ENCODE peak calls at places on chromosomes 3 and 15, in four cellular contexts. F is testis, I is breast epithelium, D is A549. S is an unnamed sample. For H3K4me1, the result is how much of the 10 kb centered on the place peaks cover.

GRCh38 chr3:9448643-9449042 is 51.2 kb downstream of the SETD5 start:
- DNase-seq in D (no peak), F (no peak), I (no peak), S (no peak)

GRCh38 chr15:72599855-72600464 is 54.5 kb upstream of the GOLGA6B start:
- DNase-seq in I (no peak), F (peak), D (peak), S (no peak)

GRCh38 chr3:89107461-89108035 is at the start of gene EPHA3:
- DNase-seq in I (no peak), F (peak), D (peak), S (peak)

GRCh38 chr3:64863811-64864210 is 176.0 kb upstream of the ADAMTS9 start:
- DNase-seq in D (no peak), I (no peak), F (no peak), S (no peak)

GRCh38 chr3:184361532-184361931 is at the start of the genes CLCN2 and POLR2H:
- DNase-seq in F (peak), D (peak), I (no peak), S (peak)

GRCh38 chr15:71096676-71097075 is 18.6 kb upstream of the THSD4 start:
- DNase-seq in F (no peak), I (no peak), D (no peak), S (no peak)

GRCh38 chr15:35678774-35679173 is 132.8 kb upstream of the DPH6 start:
- DNase-seq in D (no peak), F (no peak), I (no peak), S (no peak)

GRCh38 chr15:51334011-51334426 is 4.4 kb downstream of the CYP19A1 start:
- DNase-seq in F (no peak), I (no peak), D (no peak), S (no peak)

GRCh38 chr3:171412054-171412453 is 48.2 kb downstream of the TNIK start:
- DNase-seq in I (no peak), D (no peak), F (no peak), S (no peak)

GRCh38 chr15:44231842-44232241 is 36.8 kb upstream of the FRMD5 start:
- DNase-seq in D (no peak), F (no peak), I (no peak), S (no peak)

GRCh38 chr15:67010898-67011619 is 54.3 kb upstream of the SMAD3 start:
- DNase-seq in I (no peak), D (no peak), F (no peak), S (no peak)

GRCh38 chr15:98729446-98730042 is 81.2 kb downstream of the IGF1R start:
- DNase-seq in I (no peak), F (peak), D (no peak), S (peak)

GRCh38 chr15:89333959-89334509 is 590 bp downstream of the POLG start:
- DNase-seq in D (no peak), F (no peak), I (no peak), S (peak)

GRCh38 chr3:16222547-16222946 is 42.2 kb downstream of the DPH3 start:
- DNase-seq in D (no peak), I (no peak), F (no peak), S (no peak)

GRCh38 chr15:74633781-74634180 is 18.1 kb downstream of the CLK3 start:
- DNase-seq in F (no peak), D (no peak), I (no peak), S (no peak)

GRCh38 chr3:111809196-111809595 is 49.9 kb upstream of the PHLDB2 start:
- DNase-seq in F (no peak), D (peak), I (no peak), S (no peak)

GRCh38 chr15:63461230-63461629 is 43.2 kb upstream of the USP3 start:
- DNase-seq in D (no peak), I (no peak), F (no peak), S (no peak)

GRCh38 chr3:152779649-152780048 is 55.3 kb upstream of the P2RY1 start:
- DNase-seq in I (no peak), D (no peak), F (no peak), S (no peak)

GRCh38 chr3:39383190-39383912 is at the start of gene SLC25A38:
- DNase-seq in I (peak), F (peak), D (peak), S (peak)

GRCh38 chr15:88276821-88277220 is 20.3 kb upstream of the NTRK3 start:
- DNase-seq in D (no peak), F (no peak), I (no peak), S (no peak)

GRCh38 chr3:22980346-22980745 is 222.8 kb upstream of the UBE2E2 start:
- DNase-seq in I (no peak), D (no peak), F (no peak), S (no peak)

GRCh38 chr3:169460035-169460434 is 203.5 kb downstream of the MECOM start:
- DNase-seq in D (no peak), F (no peak), I (no peak), S (no peak)

GRCh38 chr3:64693031-64693430 is 5.2 kb upstream of the ADAMTS9 start:
- DNase-seq in F (no peak), I (no peak), D (no peak), S (no peak)

GRCh38 chr15:98651581-98652220 is 3.4 kb downstream of the IGF1R start:
- DNase-seq in F (peak), I (no peak), D (peak), S (no peak)

GRCh38 chr3:160444411-160444810 is 5.2 kb downstream of the TRIM59 start:
- DNase-seq in F (no peak), D (peak), I (no peak), S (no peak)

GRCh38 chr3:47394140-47394855 is 13.5 kb downstream of the PTPN23 start:
- DNase-seq in D (no peak), F (no peak), I (no peak), S (no peak)

GRCh38 chr3:16807441-16807840 is 77.3 kb upstream of the PLCL2 start:
- DNase-seq in I (no peak), D (no peak), F (no peak), S (no peak)

GRCh38 chr3:129249284-129250065 is at the start of gene COPG1:
- DNase-seq in D (peak), I (peak), F (peak), S (peak)

GRCh38 chr3:79937567-79937966 is 169.8 kb upstream of the ROBO1 start:
- DNase-seq in F (no peak), D (peak), I (no peak), S (no peak)

GRCh38 chr3:73625124-73625665 is 454 bp upstream of the PDZRN3 start:
- DNase-seq in F (peak), I (no peak), D (no peak), S (peak)

GRCh38 chr3:95154775-95155174 is 1091.9 kb downstream of the NSUN3 start:
- DNase-seq in F (no peak), I (no peak), D (peak), S (no peak)

GRCh38 chr3:141233457-141234161 is 2.0 kb downstream of the PXYLP1 start:
- DNase-seq in D (no peak), I (no peak), F (no peak), S (no peak)

GRCh38 chr3:141230293-141230692 is 1.3 kb upstream of the PXYLP1 start:
- DNase-seq in F (no peak), D (no peak), I (no peak), S (no peak)

GRCh38 chr3:141231923-141232861 is 567 bp downstream of the PXYLP1 start:
- DNase-seq in D (no peak), I (peak), F (peak), S (peak)

GRCh38 chr3:141229132-141229531 is 2.5 kb upstream of the PXYLP1 start:
- DNase-seq in D (no peak), F (no peak), I (no peak), S (no peak)

GRCh38 chr3:141231101-141231922 is at the start of gene PXYLP1:
- DNase-seq in F (peak), D (peak), I (peak), S (peak)
- TF ChIP-seq POLR2A in F (no peak), D (peak), I (no peak), S (no peak)

GRCh38 chr15:64653757-64654156 is 121.6 kb downstream of the RBPMS2 start:
- DNase-seq in D (peak), I (no peak), F (no peak), S (no peak)

GRCh38 chr15:64651573-64652260 is 123.7 kb downstream of the RBPMS2 start:
- DNase-seq in D (no peak), I (no peak), F (no peak), S (no peak)

DNA sequence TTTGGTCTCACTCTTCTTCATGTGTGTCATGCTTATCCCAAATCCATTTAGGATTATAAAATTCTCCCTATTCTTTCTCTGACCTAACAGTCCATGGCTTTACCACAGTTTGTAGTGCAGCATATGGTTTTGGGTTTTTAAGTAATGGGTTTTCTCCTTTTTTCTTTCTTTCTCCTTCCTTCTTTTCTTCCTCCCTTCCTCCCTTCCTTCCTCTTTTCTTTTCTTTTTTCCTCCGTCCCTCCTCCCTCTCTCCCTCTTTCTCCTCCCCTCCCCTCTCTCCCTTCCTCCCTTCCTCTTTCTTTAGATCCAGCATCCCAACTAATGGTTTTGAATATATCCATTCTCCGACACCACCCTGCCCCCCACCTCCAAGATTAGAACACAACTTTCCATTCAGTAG is 118.9 kb downstream of the RBPMS2 start:
- DNase-seq in I (no peak), D (no peak), F (no peak), S (no peak)
- H3K4me1 ChIP-seq in I (under half), D (under half), F (under half), S (under half)

GRCh38 chr15:29821416-29822099 is 710 bp downstream of the TJP1 start:
- DNase-seq in I (peak), F (peak), D (peak), S (peak)
- TF ChIP-seq POLR2A in I (peak), F (no peak), D (no peak), S (no peak)

GRCh38 chr3:65952842-65953241 is 85.9 kb downstream of the MAGI1 start:
- DNase-seq in D (no peak), I (no peak), F (no peak), S (no peak)
- H3K4me1 ChIP-seq in D (under half), I (under half), F (under half), S (half or more)

S was measured in heart left ventricle.